ENCODE peak calls at places on chromosomes 6 and 20, in six cellular contexts. One of them, this sample, is unnamed.
A peak's percentile ranks its signal among the peaks of the same experiment; 100 is the strongest.

GRCh38 chr6:71349395-71349794 is 60.8 kb downstream of the OGFRL1 start:
- DNase-seq in iPS-NIHi11: peak; percentile 19
- DNase-seq in progenitor cell of endocrine pancreas: no peak
- DNase-seq in effector CD8-positive, alpha-beta T cell: no peak
- DNase-seq in EL: peak; percentile 48
- DNase-seq in HT1080: peak; percentile 39
- DNase-seq in this sample: peak; percentile 43

GRCh38 chr6:14992382-14992781 is 253.5 kb upstream of the JARID2 start:
- DNase-seq in iPS-NIHi11: no peak
- DNase-seq in progenitor cell of endocrine pancreas: no peak
- DNase-seq in effector CD8-positive, alpha-beta T cell: no peak
- DNase-seq in EL: no peak
- DNase-seq in HT1080: no peak
- DNase-seq in this sample: no peak

GRCh38 chr20:12997128-12997655 is 11.6 kb upstream of the SPTLC3 start:
- DNase-seq in iPS-NIHi11: no peak
- DNase-seq in progenitor cell of endocrine pancreas: no peak
- DNase-seq in effector CD8-positive, alpha-beta T cell: no peak
- DNase-seq in EL: no peak
- DNase-seq in HT1080: no peak
- DNase-seq in this sample: no peak

GRCh38 chr20:25695532-25696383 is 895 bp downstream of the ZNF337 start:
- DNase-seq in iPS-NIHi11: no peak
- DNase-seq in progenitor cell of endocrine pancreas: no peak
- DNase-seq in effector CD8-positive, alpha-beta T cell: no peak
- DNase-seq in EL: peak; percentile 20
- DNase-seq in HT1080: no peak
- DNase-seq in this sample: peak; percentile 29

GRCh38 chr6:14305131-14305530 is 187.6 kb downstream of the CD83 start:
- DNase-seq in iPS-NIHi11: no peak
- DNase-seq in progenitor cell of endocrine pancreas: no peak
- DNase-seq in effector CD8-positive, alpha-beta T cell: no peak
- DNase-seq in EL: no peak
- DNase-seq in HT1080: peak; percentile 41
- DNase-seq in this sample: peak; percentile 36

GRCh38 chr6:73739097-73739496 is 43.1 kb downstream of the CD109 start:
- DNase-seq in iPS-NIHi11: peak; percentile 57
- DNase-seq in progenitor cell of endocrine pancreas: no peak
- DNase-seq in effector CD8-positive, alpha-beta T cell: no peak
- DNase-seq in EL: peak; percentile 71
- DNase-seq in HT1080: peak; percentile 48
- DNase-seq in this sample: peak; percentile 72

GRCh38 chr6:41591859-41592502 is 45.8 kb downstream of the FOXP4 start:
- DNase-seq in iPS-NIHi11: peak; percentile 87
- DNase-seq in progenitor cell of endocrine pancreas: peak; percentile 76
- DNase-seq in effector CD8-positive, alpha-beta T cell: peak; percentile 72
- DNase-seq in EL: peak; percentile 67
- DNase-seq in HT1080: peak; percentile 69
- DNase-seq in this sample: peak; percentile 57

GRCh38 chr6:89117285-89118108 is at the start of gene SRSF12:
- DNase-seq in iPS-NIHi11: peak; percentile 94
- DNase-seq in progenitor cell of endocrine pancreas: peak; percentile 55
- DNase-seq in effector CD8-positive, alpha-beta T cell: peak; percentile 6
- DNase-seq in EL: peak; percentile 48
- DNase-seq in HT1080: no peak
- DNase-seq in this sample: peak; percentile 55

GRCh38 chr20:1860446-1860845 is 34.8 kb upstream of the SIRPA start:
- DNase-seq in iPS-NIHi11: no peak
- DNase-seq in progenitor cell of endocrine pancreas: no peak
- DNase-seq in effector CD8-positive, alpha-beta T cell: no peak
- DNase-seq in EL: peak; percentile 65
- DNase-seq in HT1080: no peak
- DNase-seq in this sample: peak; percentile 54

GRCh38 chr20:58703765-58704331 is 11.2 kb downstream of the NPEPL1 start:
- DNase-seq in iPS-NIHi11: no peak
- DNase-seq in progenitor cell of endocrine pancreas: no peak
- DNase-seq in effector CD8-positive, alpha-beta T cell: no peak
- DNase-seq in EL: no peak
- DNase-seq in HT1080: no peak
- DNase-seq in this sample: no peak

GRCh38 chr20:20369353-20370086 is 1.6 kb downstream of the INSM1 start:
- DNase-seq in iPS-NIHi11: peak; percentile 36
- DNase-seq in progenitor cell of endocrine pancreas: peak; percentile 44
- DNase-seq in effector CD8-positive, alpha-beta T cell: no peak
- DNase-seq in EL: no peak
- DNase-seq in HT1080: no peak
- DNase-seq in this sample: peak; percentile 59

GRCh38 chr6:143346004-143346403 is 104.5 kb downstream of the ADAT2 start:
- DNase-seq in iPS-NIHi11: no peak
- DNase-seq in progenitor cell of endocrine pancreas: no peak
- DNase-seq in effector CD8-positive, alpha-beta T cell: no peak
- DNase-seq in EL: no peak
- DNase-seq in HT1080: no peak
- DNase-seq in this sample: no peak

GRCh38 chr6:34146021-34146782 is at the start of gene GRM4:
- DNase-seq in iPS-NIHi11: no peak
- DNase-seq in progenitor cell of endocrine pancreas: no peak
- DNase-seq in effector CD8-positive, alpha-beta T cell: no peak
- DNase-seq in EL: no peak
- DNase-seq in HT1080: no peak
- DNase-seq in this sample: no peak

GRCh38 chr6:15553031-15553430 is 109.8 kb downstream of the DTNBP1 start:
- DNase-seq in iPS-NIHi11: no peak
- DNase-seq in progenitor cell of endocrine pancreas: no peak
- DNase-seq in effector CD8-positive, alpha-beta T cell: no peak
- DNase-seq in EL: no peak
- DNase-seq in HT1080: no peak
- DNase-seq in this sample: no peak

GRCh38 chr6:23306251-23306950 is 737.0 kb downstream of the HDGFL1 start:
- DNase-seq in iPS-NIHi11: no peak
- DNase-seq in progenitor cell of endocrine pancreas: no peak
- DNase-seq in effector CD8-positive, alpha-beta T cell: no peak
- DNase-seq in EL: no peak
- DNase-seq in HT1080: no peak
- DNase-seq in this sample: no peak

GRCh38 chr6:97150932-97151331 is 132.1 kb downstream of the MMS22L start:
- DNase-seq in iPS-NIHi11: no peak
- DNase-seq in progenitor cell of endocrine pancreas: no peak
- DNase-seq in effector CD8-positive, alpha-beta T cell: no peak
- DNase-seq in EL: no peak
- DNase-seq in HT1080: no peak
- DNase-seq in this sample: no peak